ENCODE peak calls at places on chromosomes 2 and 18, in nine cellular contexts. V, G, Q, W, T, B, I, D and L are unnamed samples.
A peak's percentile ranks its signal among the peaks of the same experiment; 100 is the strongest.

GRCh38 chr2:96161785-96162367 is 16.6 kb upstream of the DUSP2 start:
- DNase-seq in V (no peak), G (no peak), Q (no peak), W (no peak), T (no peak), B (no peak), I (no peak), D (no peak), L (no peak)

GRCh38 chr2:86249176-86249842 is 50.1 kb downstream of the MRPL35 start:
- DNase-seq in V (peak; percentile 30), G (peak; percentile 57), Q (peak; percentile 81), W (no peak), T (no peak), B (no peak), I (peak; percentile 89), D (no peak), L (no peak)

GRCh38 chr18:75210274-75211001 is at the start of gene TSHZ1:
- DNase-seq in V (peak; percentile 66), G (peak; percentile 44), Q (peak; percentile 90), W (no peak), T (peak; percentile 83), B (no peak), I (peak; percentile 96), D (no peak), L (peak; percentile 93)

GRCh38 chr2:45199973-45200372 is 190.7 kb upstream of the SIX2 start:
- DNase-seq in V (no peak), G (no peak), Q (no peak), W (no peak), T (no peak), B (no peak), I (no peak), D (no peak), L (no peak)

GRCh38 chr2:66279024-66279423 is 155.9 kb upstream of the MEIS1 start:
- DNase-seq in V (no peak), G (no peak), Q (no peak), W (no peak), T (no peak), B (no peak), I (no peak), D (no peak), L (no peak)

GRCh38 chr2:219724628-219725027 is 97.2 kb downstream of the SLC4A3 start:
- DNase-seq in V (no peak), G (peak; percentile 20), Q (no peak), W (no peak), T (no peak), B (no peak), I (no peak), D (no peak), L (no peak)

GRCh38 chr2:38245114-38245641 is 131.9 kb downstream of the ATL2 start:
- DNase-seq in V (no peak), G (no peak), Q (peak; percentile 17), W (no peak), T (no peak), B (no peak), I (no peak), D (no peak), L (no peak)

GRCh38 chr18:43422483-43422882 is 145.2 kb upstream of the SYT4 start:
- DNase-seq in V (no peak), G (no peak), Q (no peak), W (no peak), T (no peak), B (no peak), I (no peak), D (no peak), L (no peak)

GRCh38 chr2:24883946-24884345 is 36.1 kb downstream of the ADCY3 start:
- DNase-seq in V (no peak), G (no peak), Q (no peak), W (no peak), T (peak; percentile 50), B (peak; percentile 51), I (no peak), D (no peak), L (no peak)

GRCh38 chr2:38997784-38998183 is 108.1 kb downstream of the ARHGEF33 start:
- DNase-seq in V (peak; percentile 26), G (peak; percentile 88), Q (no peak), W (no peak), T (no peak), B (no peak), I (peak; percentile 24), D (no peak), L (no peak)

GRCh38 chr18:59605633-59606192 is 91.5 kb downstream of the CCBE1 start:
- DNase-seq in V (no peak), G (no peak), Q (no peak), W (no peak), T (no peak), B (no peak), I (no peak), D (no peak), L (no peak)

GRCh38 chr2:102313025-102313424 is 1.7 kb downstream of the IL1RL1 start:
- DNase-seq in V (no peak), G (peak; percentile 51), Q (no peak), W (no peak), T (no peak), B (no peak), I (no peak), D (no peak), L (no peak)

GRCh38 chr18:8943900-8944870 is 158.3 kb upstream of the NDUFV2 start:
- DNase-seq in V (no peak), G (peak; percentile 63), Q (no peak), W (no peak), T (peak; percentile 10), B (no peak), I (no peak), D (no peak), L (no peak)

GRCh38 chr2:46441838-46442712 is 37.3 kb upstream of the TMEM247 start:
- DNase-seq in V (no peak), G (no peak), Q (no peak), W (no peak), T (no peak), B (no peak), I (no peak), D (no peak), L (no peak)

GRCh38 chr2:217654173-217654572 is 348.6 kb downstream of the TNS1 start:
- DNase-seq in V (no peak), G (no peak), Q (no peak), W (no peak), T (no peak), B (no peak), I (no peak), D (no peak), L (no peak)

GRCh38 chr18:35466334-35466733 is 31.4 kb downstream of the INO80C start:
- DNase-seq in V (no peak), G (no peak), Q (peak; percentile 24), W (no peak), T (no peak), B (no peak), I (no peak), D (no peak), L (no peak)

GRCh38 chr2:37919631-37920032 is 5.5 kb upstream of the RMDN2 start:
- DNase-seq in V (no peak), G (no peak), Q (no peak), W (no peak), T (peak; percentile 43), B (no peak), I (no peak), D (no peak), L (no peak)

GRCh38 chr2:231925303-231926179 is 655 bp downstream of the NPPC start:
- DNase-seq in V (peak; percentile 76), G (peak; percentile 61), Q (peak; percentile 86), W (peak; percentile 94), T (peak; percentile 84), B (peak; percentile 95), I (peak; percentile 35), D (peak; percentile 93), L (no peak)
- H3K4me3 ChIP-seq in V (peak overlapping the region; percentile 44), G (peak overlapping the region; percentile 50), Q (peak overlapping the region; percentile 30), W (peak overlapping the region; percentile 7), T (peak overlapping the region; percentile 56), B (no peak overlapping the region), I (peak overlapping the region; percentile 38), D (peak overlapping the region; percentile 63), L (peak overlapping the region; percentile 50)

GRCh38 chr2:26344581-26345283 is 1.2 kb upstream of the SELENOI start:
- DNase-seq in V (no peak), G (no peak), Q (peak; percentile 9), W (no peak), T (no peak), B (no peak), I (no peak), D (no peak), L (no peak)
- H3K4me3 ChIP-seq in V (peak overlapping the region; percentile 87), G (peak overlapping the region; percentile 94), Q (peak overlapping the region; percentile 63), W (peak overlapping the region; percentile 70), T (peak overlapping the region; percentile 84), B (peak overlapping the region; percentile 81), I (peak overlapping the region; percentile 79), D (peak overlapping the region; percentile 91), L (peak overlapping the region; percentile 78)

DNA sequence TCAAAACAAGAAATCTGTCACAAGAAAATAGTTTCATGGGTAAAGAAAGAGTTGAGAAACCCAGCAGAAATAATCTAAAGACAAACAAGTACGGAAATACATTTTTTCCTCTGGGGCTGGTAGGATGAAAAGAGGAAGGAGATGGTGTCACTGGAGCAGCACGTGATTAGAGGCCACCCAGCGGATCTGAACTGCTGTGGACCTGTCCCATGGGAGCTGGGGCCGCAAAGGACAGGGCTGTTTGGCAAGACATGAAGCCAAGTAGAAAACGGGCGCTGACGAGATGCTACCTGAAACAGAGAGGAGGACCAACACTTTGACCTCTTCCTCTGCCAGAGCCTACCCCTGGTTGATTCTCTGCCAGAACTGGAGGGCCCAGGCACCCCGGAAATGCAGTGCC is 295.4 kb upstream of the ATP5MC3 start:
- DNase-seq in V (peak; percentile 25), G (no peak), Q (no peak), W (peak; percentile 77), T (peak; percentile 38), B (no peak), I (no peak), D (peak; percentile 59), L (no peak)
- H3K4me3 ChIP-seq in V (no peak overlapping the region), G (no peak overlapping the region), Q (no peak overlapping the region), W (no peak overlapping the region), T (no peak overlapping the region), B (no peak overlapping the region), I (no peak overlapping the region), D (no peak overlapping the region), L (no peak overlapping the region)

DNA sequence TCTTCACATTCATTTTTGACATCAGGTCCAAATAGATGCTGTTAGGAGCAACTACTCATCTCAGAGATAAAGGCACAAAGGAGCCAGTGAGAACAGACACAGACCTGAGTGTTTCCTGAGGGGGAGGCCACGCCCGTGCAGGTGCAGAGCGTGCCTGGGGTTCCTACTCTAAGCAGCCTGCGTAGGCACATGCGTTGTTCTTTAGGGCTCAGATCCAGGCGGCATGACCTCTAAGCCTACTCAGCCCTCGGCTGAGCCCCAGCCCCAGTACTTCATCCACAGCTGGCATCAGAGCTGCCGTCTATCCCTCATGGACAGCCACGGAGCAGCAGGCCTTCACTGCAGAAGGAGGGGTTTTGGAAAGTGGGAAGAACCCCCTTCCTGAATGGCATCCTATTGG is 54.9 kb upstream of the PXDN start:
- DNase-seq in V (no peak), G (no peak), Q (no peak), W (no peak), T (no peak), B (peak; percentile 39), I (no peak), D (no peak), L (no peak)
- H3K4me3 ChIP-seq in V (no peak overlapping the region), G (no peak overlapping the region), Q (no peak overlapping the region), W (no peak overlapping the region), T (no peak overlapping the region), B (no peak overlapping the region), I (no peak overlapping the region), D (no peak overlapping the region), L (no peak overlapping the region)